ENCODE peak calls at places on chromosomes 16 and 17, in four cellular contexts. I is ovary, M is K562, L is GM23338. G is an unnamed sample. For H3K4me1, the result is how much of the 10 kb centered on the place peaks cover.

GRCh38 chr17:55709984-55710383 is 12.7 kb downstream of the TMEM100 start:
- DNase-seq in I (no peak), M (no peak), L (no peak), G (no peak)

GRCh38 chr17:45896803-45897693 is 2.7 kb downstream of the MAPT start:
- DNase-seq in I (no peak), M (no peak), L (peak), G (no peak)

GRCh38 chr17:75271955-75272847 is 1.2 kb upstream of the MIF4GD start:
- DNase-seq in I (no peak), M (no peak), L (no peak), G (no peak)

GRCh38 chr16:85562102-85562786 is 50.9 kb upstream of the GSE1 start:
- DNase-seq in I (no peak), M (no peak), L (no peak), G (no peak)

GRCh38 chr16:3171181-3171854 is 16.7 kb upstream of the OR1F1 start:
- DNase-seq in I (no peak), M (no peak), L (no peak), G (no peak)

GRCh38 chr16:68091604-68092261 is 6.6 kb downstream of the NFATC3 start:
- DNase-seq in I (no peak), M (no peak), L (no peak), G (no peak)

GRCh38 chr16:4521971-4522623 is 16.5 kb downstream of the CDIP1 start:
- DNase-seq in I (peak), M (no peak), L (peak), G (no peak)

GRCh38 chr16:84673203-84673535 is 24.9 kb downstream of the KLHL36 start:
- DNase-seq in I (no peak), M (no peak), L (no peak), G (no peak)

GRCh38 chr16:31038993-31039392 is 5.6 kb downstream of the STX4 start:
- DNase-seq in I (no peak), M (no peak), L (no peak), G (no peak)

GRCh38 chr16:15636392-15636873 is 6.5 kb downstream of the MARF1 start:
- DNase-seq in I (no peak), M (no peak), L (no peak), G (no peak)

GRCh38 chr17:68161644-68162428 is 86.0 kb upstream of the AMZ2 start:
- DNase-seq in I (no peak), M (no peak), L (no peak), G (no peak)

GRCh38 chr16:27359051-27359450 is 42.9 kb upstream of the IL21R start:
- DNase-seq in I (no peak), M (no peak), L (no peak), G (no peak)

GRCh38 chr16:610513-611381 is 20.0 kb upstream of the WFIKKN1 start:
- DNase-seq in I (peak), M (no peak), L (peak), G (peak)

GRCh38 chr17:31112001-31112661 is 17.4 kb downstream of the NF1 start:
- DNase-seq in I (no peak), M (no peak), L (no peak), G (no peak)

GRCh38 chr17:59859444-59860025 is 33.2 kb downstream of the TUBD1 start:
- DNase-seq in I (no peak), M (no peak), L (no peak), G (no peak)

GRCh38 chr17:47927821-47928400 is 13.5 kb upstream of the PNPO start:
- DNase-seq in I (no peak), M (no peak), L (no peak), G (no peak)
- H3K4me3 ChIP-seq in I (no peak), M (no peak), L (no peak), G (no peak)

DNA sequence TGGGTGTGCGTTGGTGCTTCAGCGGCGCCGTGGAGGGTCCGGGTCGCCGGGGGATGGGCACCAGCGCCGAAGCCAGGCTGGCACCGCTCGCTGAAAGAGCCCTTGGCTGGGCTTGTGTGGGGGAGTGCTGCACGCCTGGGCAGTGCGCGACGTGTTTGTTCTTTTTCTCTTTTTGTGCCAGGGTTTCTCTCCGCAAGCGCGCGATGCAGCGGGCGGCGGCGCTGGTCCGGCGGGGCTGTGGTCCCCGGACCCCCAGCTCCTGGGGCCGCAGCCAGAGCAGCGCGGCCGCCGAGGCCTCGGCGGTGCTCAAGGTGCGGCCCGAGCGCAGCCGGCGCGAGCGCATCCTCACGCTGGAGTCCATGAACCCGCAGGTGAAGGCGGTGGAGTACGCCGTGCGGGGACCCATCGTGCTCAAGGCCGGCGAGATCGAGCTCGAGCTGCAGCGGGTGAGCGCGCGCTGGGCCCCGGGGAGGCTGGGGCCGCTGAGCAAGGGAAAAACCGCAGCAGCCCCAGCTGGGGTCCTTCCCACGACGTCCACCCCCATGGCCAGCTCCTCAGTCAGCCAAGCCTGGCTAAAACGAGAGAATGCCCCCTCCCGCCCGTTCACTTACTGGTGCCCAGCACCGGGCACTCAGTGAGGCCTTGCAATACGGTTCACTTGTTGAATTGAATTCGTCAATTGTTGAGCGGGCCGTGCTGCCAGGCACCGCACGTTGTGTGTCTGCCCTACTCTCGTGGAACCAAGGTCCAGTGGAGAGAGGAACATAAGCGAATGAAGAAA is 541 bp downstream of the GPT2 start:
- DNase-seq in I (no peak), M (no peak), L (no peak), G (peak)
- H3K4me1 ChIP-seq in I (under half), M (under half), L (under half), G (under half)

DNA sequence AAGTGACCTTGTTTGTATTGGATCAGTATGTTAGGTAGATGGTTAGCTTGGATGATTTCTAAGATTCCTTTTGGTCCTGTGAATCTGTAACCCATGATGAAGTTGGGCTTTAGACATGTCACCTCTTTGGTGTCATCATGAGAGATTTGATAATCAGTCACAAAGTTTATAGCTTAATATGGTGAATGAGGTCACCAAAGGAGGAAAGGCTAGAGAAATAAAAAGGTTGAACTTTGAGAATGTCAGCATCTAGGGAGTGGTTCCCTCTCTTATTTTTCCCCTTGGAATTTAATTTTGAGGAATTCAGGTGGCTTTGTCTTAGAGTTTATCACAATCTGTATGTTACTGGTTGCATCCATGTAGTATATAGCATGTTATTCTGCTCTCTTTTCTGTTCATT is 45.3 kb downstream of the NLK start:
- DNase-seq in I (no peak), M (no peak), L (no peak), G (no peak)
- H3K4me3 ChIP-seq in I (no peak), M (no peak), L (no peak), G (no peak)

GRCh38 chr17:76689859-76690258 is 20.9 kb downstream of the MXRA7 start:
- DNase-seq in I (peak), M (no peak), L (no peak), G (no peak)

GRCh38 chr17:76691379-76692191 is 19.2 kb downstream of the MXRA7 start:
- DNase-seq in I (no peak), M (no peak), L (no peak), G (peak)

GRCh38 chr17:76688165-76688622 is 22.6 kb downstream of the MXRA7 start:
- DNase-seq in I (peak), M (no peak), L (no peak), G (peak)

GRCh38 chr17:76687278-76688164 is 23.2 kb downstream of the MXRA7 start:
- DNase-seq in I (peak), M (no peak), L (no peak), G (no peak)

DNA sequence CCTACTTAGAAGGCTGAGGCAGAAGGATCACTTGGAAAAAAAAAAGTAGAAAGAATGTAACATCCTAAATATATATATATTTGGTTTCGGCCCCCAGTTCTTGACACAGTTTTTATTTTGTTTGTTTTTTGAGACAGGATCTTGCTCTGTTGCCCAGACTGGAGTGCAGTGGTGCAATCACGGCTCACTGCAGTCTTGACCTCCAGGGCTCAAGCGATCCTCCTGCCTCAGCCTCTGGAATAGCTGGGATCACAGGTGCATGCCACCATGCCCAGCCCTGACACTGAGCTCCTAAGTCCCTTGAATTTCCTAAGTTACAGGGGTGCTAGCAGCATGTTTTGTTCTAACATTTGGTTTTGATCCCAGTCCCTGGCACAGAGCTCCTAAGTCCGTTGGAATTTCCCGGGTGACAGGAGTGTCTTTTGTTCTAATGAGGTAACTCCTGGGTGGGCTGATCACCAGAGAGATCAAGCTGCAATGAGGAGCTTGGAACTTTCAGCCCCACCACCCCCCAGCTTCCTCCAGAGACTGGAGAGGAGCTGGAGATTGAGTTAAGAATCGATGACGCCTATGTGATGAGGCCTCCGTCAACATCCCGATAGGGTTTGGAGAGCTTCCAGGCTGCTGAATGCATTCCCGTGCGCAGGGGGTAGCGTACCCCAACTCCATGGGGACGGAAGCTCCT is 20.0 kb downstream of the MXRA7 start:
- DNase-seq in I (peak), M (no peak), L (no peak), G (no peak)
- H3K4me1 ChIP-seq in I (under half), M (under half), L (under half), G (under half)

DNA sequence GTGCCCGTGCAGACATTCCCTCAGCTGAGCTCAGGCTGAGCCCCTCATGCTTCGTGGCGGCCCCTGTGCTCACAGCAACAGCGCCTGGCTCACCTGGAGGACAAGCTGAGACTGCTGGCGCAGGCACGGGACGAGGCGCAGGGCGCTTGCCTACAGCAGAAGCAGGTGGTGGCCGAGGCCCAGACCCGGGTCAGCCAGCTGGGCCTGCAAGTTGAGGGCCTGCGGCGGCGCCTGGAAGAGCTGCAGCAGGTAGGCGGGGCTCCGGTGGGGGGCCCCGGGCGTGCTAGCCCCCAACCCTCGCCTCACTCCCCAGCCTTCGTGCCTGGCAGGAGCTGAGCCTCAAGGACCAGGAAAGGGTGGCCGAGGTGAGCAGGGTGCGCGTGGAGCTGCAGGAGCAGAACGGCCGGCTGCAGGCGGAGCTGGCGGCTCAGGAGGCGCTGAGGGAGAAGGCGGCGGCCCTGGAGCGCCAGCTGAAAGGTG is 1.4 kb upstream of the RAC3 start:
- DNase-seq in I (no peak), M (no peak), L (no peak), G (no peak)
- H3K4me3 ChIP-seq in I (no peak), M (no peak), L (peak), G (no peak)

DNA sequence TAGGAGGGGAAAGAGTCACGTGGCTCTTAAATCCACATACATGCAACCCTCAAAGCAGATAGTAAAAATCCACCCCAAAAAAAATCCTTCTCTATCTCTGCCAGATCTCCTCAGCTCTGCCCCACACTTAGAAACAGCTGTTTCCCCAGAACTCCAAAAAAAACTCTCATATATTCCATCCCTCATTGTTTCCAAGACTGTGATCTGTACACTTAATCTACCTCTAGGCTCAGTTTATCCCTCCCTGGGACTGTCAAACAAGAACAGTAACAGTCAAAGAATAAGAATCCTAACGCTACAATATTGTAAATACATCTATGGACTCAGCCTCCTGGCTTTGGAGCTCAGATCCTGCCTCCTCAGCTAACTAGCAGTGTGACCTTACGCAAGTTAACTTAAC is 11.6 kb downstream of the CUEDC1 start:
- DNase-seq in I (no peak), M (no peak), L (no peak), G (no peak)
- H3K4me1 ChIP-seq in I (under half), M (under half), L (under half), G (under half)

DNA sequence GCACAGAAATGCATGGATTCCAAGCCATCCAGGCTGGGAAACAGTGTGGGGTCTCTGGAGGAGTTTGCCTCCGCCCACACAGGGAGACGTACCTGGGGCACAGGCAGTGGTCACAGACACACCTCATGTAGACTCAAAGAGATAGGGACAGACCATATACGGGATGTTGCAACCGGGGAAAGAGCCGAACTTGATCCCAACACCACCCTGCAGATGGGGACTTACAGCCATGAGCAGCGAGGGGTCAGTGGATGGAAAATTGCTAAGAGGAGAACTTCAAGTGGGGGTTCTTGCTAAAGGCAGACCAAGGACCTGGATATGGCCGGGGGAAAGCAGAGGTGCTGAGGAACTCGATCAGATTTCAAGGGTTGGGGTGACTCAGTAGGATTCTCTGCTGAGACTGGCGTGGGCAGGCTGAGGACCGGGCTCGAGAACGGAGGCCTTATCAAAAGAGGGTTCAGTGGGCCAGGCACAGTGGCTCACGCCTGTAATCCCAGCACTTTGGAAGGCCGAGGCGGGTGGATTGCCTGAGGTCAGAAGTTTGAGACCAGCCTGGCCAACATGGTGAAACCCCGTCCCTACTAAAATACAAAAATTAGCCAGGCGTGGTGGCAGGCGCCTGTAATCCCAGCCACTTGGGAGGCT is 12.0 kb upstream of the DNAH17 start:
- DNase-seq in I (no peak), M (no peak), L (no peak), G (no peak)
- H3K4me3 ChIP-seq in I (no peak), M (no peak), L (no peak), G (no peak)

GRCh38 chr16:74575805-74576643 is 30.9 kb downstream of the GLG1 start:
- DNase-seq in I (no peak), M (no peak), L (no peak), G (no peak)

GRCh38 chr16:74574146-74574545 is 32.8 kb downstream of the GLG1 start:
- DNase-seq in I (no peak), M (no peak), L (no peak), G (no peak)

GRCh38 chr16:74570412-74571301 is 36.3 kb downstream of the GLG1 start:
- DNase-seq in I (no peak), M (no peak), L (no peak), G (no peak)

GRCh38 chr16:74575175-74575804 is 31.6 kb downstream of the GLG1 start:
- DNase-seq in I (no peak), M (no peak), L (no peak), G (no peak)

DNA sequence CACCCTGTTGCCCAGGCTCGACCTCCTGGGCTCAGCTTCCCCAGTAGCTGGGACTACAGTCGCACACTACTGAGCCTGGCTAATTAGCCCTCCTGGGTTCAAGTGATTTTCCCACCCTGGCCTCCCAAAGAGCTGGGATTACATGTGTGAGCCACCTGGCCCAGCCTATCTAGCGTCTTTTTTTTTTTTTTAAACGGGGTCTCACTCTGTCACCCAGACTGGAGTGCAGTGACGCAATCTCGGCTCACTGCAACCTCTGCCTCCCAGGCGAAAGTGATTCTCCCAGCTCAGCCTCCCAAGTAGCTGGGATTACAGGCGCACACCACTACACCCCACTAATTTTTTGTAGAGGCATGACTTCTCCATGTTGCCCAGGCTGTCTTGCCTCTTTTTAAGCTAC is 33.3 kb downstream of the GLG1 start:
- DNase-seq in I (no peak), M (no peak), L (no peak), G (no peak)
- H3K4me1 ChIP-seq in I (under half), M (under half), L (under half), G (under half)

GRCh38 chr17:64120159-64120558 is 9.8 kb downstream of the ERN1 start:
- DNase-seq in I (no peak), M (no peak), L (no peak), G (no peak)
- H3K4me3 ChIP-seq in I (no peak), M (no peak), L (no peak), G (no peak)